ENCODE peak calls at places on chromosomes 5 and 9, in five cellular contexts. R is MM.1S, W is neuronal stem cell, M is fibroblast of lung, N is GM23248. H is an unnamed sample.

GRCh38 chr9:83509372-83509771 is 28.8 kb downstream of the FRMD3 start:
- DNase-seq in R (no peak), M (peak), N (peak), W (no peak), H (no peak)

GRCh38 chr9:70672136-70672535 is 257.7 kb upstream of the KLF9 start:
- DNase-seq in W (no peak), R (no peak), N (peak), M (peak), H (no peak)

GRCh38 chr9:70392189-70392588 is 22.3 kb downstream of the KLF9 start:
- DNase-seq in W (no peak), N (peak), R (no peak), M (no peak), H (peak)

GRCh38 chr5:137122558-137122957 is 376.6 kb downstream of the SPOCK1 start:
- DNase-seq in M (no peak), R (no peak), W (no peak), N (no peak), H (no peak)

GRCh38 chr9:4741365-4742031 is 496 bp upstream of the AK3 start:
- DNase-seq in W (peak), N (peak), R (no peak), M (no peak), H (peak)

GRCh38 chr5:112604741-112605390 is 132.8 kb upstream of the APC start:
- DNase-seq in N (no peak), W (peak), M (no peak), R (peak), H (peak)

GRCh38 chr9:89319015-89319905 is 960 bp downstream of the SECISBP2 start:
- DNase-seq in R (no peak), N (peak), W (no peak), M (no peak), H (no peak)

GRCh38 chr9:88041447-88041846 is 67.1 kb upstream of the CDK20 start:
- DNase-seq in W (no peak), N (peak), R (no peak), M (peak), H (no peak)

GRCh38 chr5:81755320-81755719 is 4.4 kb upstream of the SSBP2 start:
- DNase-seq in W (no peak), N (peak), M (peak), R (no peak), H (peak)

GRCh38 chr5:124399426-124399961 is 346.9 kb downstream of the ZNF608 start:
- DNase-seq in N (no peak), M (peak), R (no peak), W (no peak), H (no peak)

GRCh38 chr5:140547508-140548299 is at the start of gene EIF4EBP3:
- DNase-seq in W (peak), R (peak), N (peak), M (peak), H (peak)

GRCh38 chr9:135392511-135392910 is 87.1 kb upstream of the PPP1R26 start:
- DNase-seq in N (no peak), W (peak), R (no peak), M (no peak), H (no peak)

GRCh38 chr5:58984009-58984525 is 401.2 kb downstream of the RAB3C start:
- DNase-seq in W (no peak), M (no peak), R (no peak), N (no peak), H (no peak)

GRCh38 chr9:134366223-134367031 is 40.2 kb downstream of the RXRA start:
- DNase-seq in N (peak), R (no peak), W (no peak), M (peak), H (peak)

GRCh38 chr5:138752951-138753793 is at the start of gene CTNNA1:
- DNase-seq in W (peak), N (peak), M (peak), R (peak), H (peak)

GRCh38 chr5:4802044-4802443 is 338.1 kb upstream of the ADAMTS16 start:
- DNase-seq in R (no peak), W (no peak), N (peak), M (peak), H (no peak)

GRCh38 chr5:119411291-119411934 is 40.9 kb upstream of the HSD17B4 start:
- DNase-seq in M (peak), W (no peak), N (peak), R (no peak), H (peak)

GRCh38 chr9:96609732-96610131 is 9.9 kb downstream of the CDC14B start:
- DNase-seq in N (no peak), M (no peak), W (no peak), R (no peak), H (no peak)

GRCh38 chr9:96611302-96611701 is 8.3 kb downstream of the CDC14B start:
- DNase-seq in M (no peak), W (no peak), R (no peak), N (no peak), H (no peak)

GRCh38 chr9:96612966-96613589 is 6.6 kb downstream of the CDC14B start:
- DNase-seq in M (peak), W (no peak), R (no peak), N (no peak), H (no peak)

GRCh38 chr9:96615421-96615820 is 4.2 kb downstream of the CDC14B start:
- DNase-seq in W (no peak), R (no peak), M (no peak), N (no peak), H (no peak)

DNA sequence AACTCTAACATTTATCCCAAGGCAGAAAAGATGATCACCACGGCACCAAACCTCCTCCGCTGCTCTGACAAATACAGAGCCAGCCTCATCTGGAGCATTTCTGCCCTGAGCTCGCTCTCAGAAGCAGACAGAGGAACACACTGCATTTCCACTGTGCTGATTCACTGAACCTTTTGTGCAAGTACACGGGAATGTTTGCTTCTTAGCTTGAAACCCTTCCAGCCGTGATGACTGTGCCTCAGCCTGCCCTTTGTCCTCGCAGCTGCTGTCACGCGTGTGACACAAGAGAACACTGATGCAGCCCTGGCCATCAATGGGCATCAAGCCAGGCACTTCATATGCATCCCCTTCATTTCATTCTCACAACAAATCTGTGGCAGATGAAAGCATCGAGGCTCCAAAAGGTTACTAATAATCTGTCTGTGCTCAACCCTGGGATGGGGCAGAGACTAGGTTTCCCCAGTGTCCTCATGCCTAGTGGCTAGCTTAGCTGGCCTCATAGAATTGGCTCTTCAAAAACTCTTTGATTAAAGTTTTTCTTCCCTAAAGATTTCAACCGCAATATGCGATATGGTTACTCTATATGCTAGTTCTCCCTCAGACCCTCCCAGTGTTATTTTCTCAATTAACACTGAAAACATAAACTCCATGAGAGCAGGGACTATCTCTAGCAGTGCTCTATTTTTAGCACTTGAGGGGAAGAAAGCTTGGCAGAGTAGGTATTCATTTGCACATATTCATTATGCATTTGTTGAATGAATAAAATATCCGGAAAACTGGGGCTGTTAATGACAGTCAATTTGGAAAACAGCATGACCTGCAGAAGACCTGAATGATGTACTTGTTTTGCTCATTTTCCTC is 7.3 kb downstream of the CDC14B start:
- DNase-seq in N (peak), M (peak), R (no peak), W (peak), H (peak)
- H3K9ac ChIP-seq in N (peak), M (no peak), R (no peak), W (no peak), H (peak)

GRCh38 chr5:173734716-173735115 is 118.3 kb upstream of the BOD1 start:
- DNase-seq in W (no peak), R (no peak), N (no peak), M (no peak), H (no peak)
- H3K9ac ChIP-seq in W (no peak), R (no peak), N (no peak), M (no peak), H (no peak)

DNA sequence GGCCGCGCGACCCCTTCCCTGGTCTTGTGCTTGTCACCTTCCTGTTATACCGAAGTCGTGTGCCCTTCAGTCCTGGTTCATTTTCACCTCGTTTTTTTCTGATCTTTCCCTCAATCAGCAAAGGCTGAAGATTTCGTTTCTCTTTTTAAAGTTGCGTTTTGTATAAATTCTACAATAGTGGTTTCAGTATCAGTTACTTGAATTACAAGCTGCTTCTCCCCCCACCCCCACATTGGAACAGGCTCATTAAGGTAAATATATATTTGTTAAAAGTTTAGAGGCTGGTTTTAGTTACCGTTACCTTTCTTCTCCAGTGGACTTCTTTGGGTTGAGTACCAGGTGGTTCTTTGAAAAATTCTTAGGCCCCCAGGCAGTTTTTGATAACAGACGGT is 890 bp downstream of the SUB1 start:
- DNase-seq in R (peak), W (no peak), M (no peak), N (no peak), H (no peak)
- H3K9ac ChIP-seq in R (peak), W (peak), M (peak), N (peak), H (peak)

GRCh38 chr5:134554319-134555222 is 29.1 kb downstream of the JADE2 start:
- DNase-seq in R (no peak), W (no peak), N (peak), M (peak), H (peak)
- H3K9ac ChIP-seq in R (no peak), W (no peak), N (peak), M (peak), H (peak)

GRCh38 chr5:131256507-131256823 is 7.4 kb upstream of the CDC42SE2 start:
- DNase-seq in R (no peak), M (no peak), N (no peak), W (no peak), H (no peak)
- H3K9ac ChIP-seq in R (no peak), M (no peak), N (no peak), W (no peak), H (no peak)

GRCh38 chr5:65961644-65962043 is 35.3 kb downstream of the ERBIN start:
- DNase-seq in R (no peak), W (no peak), N (peak), M (peak), H (peak)
- H3K9ac ChIP-seq in R (no peak), W (no peak), N (no peak), M (no peak), H (no peak)